ENCODE peak calls at places on chromosomes 12 and 14, in eight cellular contexts. B, P, L, D, Z, H, E and C are unnamed samples.

GRCh38 chr14:76456200-76456599 is 80.3 kb downstream of the ESRRB start:
- DNase-seq in B (peak), P (peak), L (no peak), D (peak), Z (peak), H (no peak), E (no peak), C (no peak)

GRCh38 chr12:43740511-43741100 is 18.0 kb downstream of the PUS7L start:
- DNase-seq in B (no peak), P (no peak), L (no peak), D (no peak), Z (no peak), H (no peak), E (no peak), C (no peak)

GRCh38 chr12:52390739-52391617 is 5.5 kb upstream of the KRT84 start:
- DNase-seq in B (peak), P (no peak), L (peak), D (no peak), Z (no peak), H (no peak), E (no peak), C (no peak)

GRCh38 chr14:68651652-68652432 is 141.0 kb downstream of the ZFP36L1 start:
- DNase-seq in B (no peak), P (no peak), L (no peak), D (no peak), Z (no peak), H (peak), E (no peak), C (no peak)

GRCh38 chr14:67515386-67516079 is 17.6 kb upstream of the PLEKHH1 start:
- DNase-seq in B (no peak), P (no peak), L (peak), D (no peak), Z (no peak), H (no peak), E (no peak), C (no peak)

GRCh38 chr12:42588981-42589464 is 523 bp downstream of the PRICKLE1 start:
- DNase-seq in B (no peak), P (peak), L (peak), D (peak), Z (peak), H (no peak), E (no peak), C (no peak)

GRCh38 chr14:19771895-19772430 is 1.3 kb upstream of the OR4M1 start:
- DNase-seq in B (no peak), P (no peak), L (no peak), D (no peak), Z (no peak), H (no peak), E (no peak), C (no peak)

GRCh38 chr12:52213541-52214420 is 19.3 kb upstream of the KRT7 start:
- DNase-seq in B (peak), P (peak), L (peak), D (peak), Z (peak), H (peak), E (peak), C (no peak)

GRCh38 chr14:99233222-99234035 is 38.6 kb downstream of the BCL11B start:
- DNase-seq in B (no peak), P (no peak), L (no peak), D (no peak), Z (no peak), H (no peak), E (no peak), C (no peak)

GRCh38 chr14:99232406-99233214 is 39.4 kb downstream of the BCL11B start:
- DNase-seq in B (no peak), P (no peak), L (no peak), D (no peak), Z (no peak), H (no peak), E (no peak), C (no peak)

GRCh38 chr14:99235578-99235977 is 36.4 kb downstream of the BCL11B start:
- DNase-seq in B (no peak), P (no peak), L (no peak), D (no peak), Z (no peak), H (no peak), E (no peak), C (no peak)

GRCh38 chr14:99234982-99235491 is 37.0 kb downstream of the BCL11B start:
- DNase-seq in B (no peak), P (no peak), L (no peak), D (no peak), Z (peak), H (no peak), E (no peak), C (no peak)

DNA sequence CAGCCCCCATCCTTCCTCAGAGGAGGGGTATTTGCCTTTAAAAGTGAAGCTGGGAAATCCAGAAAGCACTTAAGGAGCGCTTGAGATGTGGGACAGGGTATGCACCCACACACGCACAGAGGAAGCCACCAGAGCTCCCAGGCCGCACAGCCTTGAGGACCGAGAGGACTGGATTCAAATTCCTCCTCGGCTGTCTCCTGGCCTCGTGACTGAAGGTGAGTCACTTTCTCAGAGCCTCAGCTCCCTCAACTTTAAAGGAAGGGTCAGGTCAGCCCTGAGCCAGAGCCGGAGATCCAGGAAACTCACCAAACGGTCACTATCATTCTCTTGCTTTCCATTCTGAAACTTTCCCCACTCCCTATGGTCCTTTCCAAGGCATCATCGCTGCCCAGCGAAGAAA is 37.6 kb downstream of the BCL11B start:
- DNase-seq in B (no peak), P (no peak), L (no peak), D (no peak), Z (no peak), H (no peak), E (no peak), C (no peak)
- H3K4me3 ChIP-seq in B (no peak), P (no peak), L (no peak), D (no peak), Z (no peak), H (no peak), E (no peak), C (no peak)

GRCh38 chr12:72271741-72272661 is at the start of gene TRHDE:
- DNase-seq in B (no peak), P (peak), L (peak), D (peak), Z (peak), H (no peak), E (no peak), C (no peak)
- H3K4me3 ChIP-seq in B (peak), P (peak), L (peak), D (peak), Z (peak), H (peak), E (peak), C (peak)

DNA sequence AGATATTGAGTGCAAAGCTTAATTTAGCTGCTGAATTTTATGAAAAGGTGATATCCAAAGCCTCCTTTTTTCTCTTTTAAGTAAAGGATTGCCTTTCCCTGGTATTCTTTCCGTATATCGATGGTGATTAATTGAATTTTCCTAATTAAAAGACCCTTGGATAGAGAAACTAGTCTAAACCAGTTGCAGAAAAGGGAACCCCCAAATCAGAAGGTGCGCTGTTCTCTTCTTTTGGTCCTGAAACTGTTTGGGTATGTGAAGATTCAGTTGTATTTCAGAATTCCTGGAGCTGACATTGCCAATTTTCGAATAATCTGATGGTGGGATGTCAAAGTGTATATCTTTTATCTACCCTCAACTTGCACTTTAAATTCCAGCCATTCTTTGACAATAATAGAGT is 1.9 kb downstream of the GPHN start:
- DNase-seq in B (no peak), P (no peak), L (no peak), D (peak), Z (no peak), H (no peak), E (no peak), C (no peak)
- H3K4me3 ChIP-seq in B (peak), P (peak), L (peak), D (peak), Z (peak), H (peak), E (peak), C (peak)

DNA sequence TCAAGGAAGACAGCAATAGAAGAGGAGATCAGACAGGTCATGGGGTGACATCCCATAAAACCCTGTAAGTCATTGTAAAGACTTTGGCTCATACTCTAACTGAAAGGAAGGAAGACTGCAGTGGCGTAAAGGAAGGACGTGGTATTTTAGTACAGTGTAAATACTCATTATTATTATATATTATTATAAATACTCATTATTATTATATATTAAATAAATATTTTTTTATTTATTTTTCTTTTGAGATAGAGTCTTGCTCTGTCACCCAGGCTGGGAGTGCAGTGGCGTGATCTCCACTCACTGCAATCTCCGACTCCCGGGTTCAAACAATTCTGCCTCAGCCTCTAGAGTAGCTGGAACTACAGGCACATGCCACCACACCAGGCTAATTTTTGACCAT is 15.1 kb upstream of the LRP10 start:
- DNase-seq in B (no peak), P (no peak), L (no peak), D (no peak), Z (no peak), H (no peak), E (no peak), C (no peak)
- H3K4me3 ChIP-seq in B (no peak), P (no peak), L (no peak), D (no peak), Z (no peak), H (no peak), E (no peak), C (no peak)

GRCh38 chr14:47763188-47763854 is 87.9 kb upstream of the MDGA2 start:
- DNase-seq in B (no peak), P (no peak), L (no peak), D (no peak), Z (no peak), H (no peak), E (no peak), C (no peak)
- H3K4me3 ChIP-seq in B (no peak), P (no peak), L (no peak), D (no peak), Z (no peak), H (no peak), E (no peak), C (no peak)

GRCh38 chr12:26810330-26810729 is 22.7 kb downstream of the ITPR2 start:
- DNase-seq in B (no peak), P (peak), L (no peak), D (peak), Z (no peak), H (no peak), E (no peak), C (peak)
- H3K4me3 ChIP-seq in B (no peak), P (no peak), L (no peak), D (peak), Z (no peak), H (no peak), E (no peak), C (no peak)

GRCh38 chr12:93183940-93184663 is 193.6 kb upstream of the NUDT4 start:
- DNase-seq in B (no peak), P (peak), L (no peak), D (no peak), Z (no peak), H (no peak), E (no peak), C (no peak)
- H3K4me3 ChIP-seq in B (no peak), P (no peak), L (no peak), D (no peak), Z (no peak), H (no peak), E (no peak), C (no peak)

GRCh38 chr12:11793896-11794295 is 144.4 kb downstream of the ETV6 start:
- DNase-seq in B (no peak), P (no peak), L (no peak), D (no peak), Z (no peak), H (no peak), E (no peak), C (no peak)
- H3K4me3 ChIP-seq in B (no peak), P (peak), L (no peak), D (no peak), Z (no peak), H (no peak), E (no peak), C (no peak)

GRCh38 chr12:29041621-29042020 is 107.5 kb upstream of the FAR2 start:
- DNase-seq in B (no peak), P (no peak), L (no peak), D (peak), Z (no peak), H (peak), E (peak), C (peak)
- H3K4me3 ChIP-seq in B (no peak), P (no peak), L (no peak), D (no peak), Z (no peak), H (no peak), E (no peak), C (no peak)

DNA sequence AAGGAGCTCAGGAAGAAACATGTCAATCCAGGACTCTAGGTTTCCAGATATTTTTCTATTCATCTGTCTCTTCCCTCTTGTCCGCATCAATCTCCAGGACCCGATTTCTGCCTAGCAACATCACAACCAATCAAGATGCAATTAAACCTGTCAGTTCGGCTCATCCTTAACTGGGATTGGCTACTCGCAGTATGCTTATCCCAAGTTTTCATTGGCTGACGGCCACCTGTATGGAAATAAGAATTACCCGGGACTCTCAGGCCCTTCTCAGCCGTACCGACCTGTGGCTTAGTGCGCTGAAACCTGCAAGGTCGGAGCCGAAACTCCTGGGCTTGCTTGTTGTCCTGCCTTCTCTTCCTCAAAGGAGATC is 20.4 kb upstream of the ATP5MC2 start:
- DNase-seq in B (peak), P (peak), L (no peak), D (peak), Z (peak), H (peak), E (no peak), C (peak)
- H3K4me3 ChIP-seq in B (no peak), P (peak), L (peak), D (no peak), Z (peak), H (no peak), E (peak), C (no peak)